ENCODE peak calls at places on chromosomes 4 and X, in four cellular contexts. O, B, F and R are unnamed samples. For H3K27me3, the result is how much of the 10 kb centered on the place peaks cover.

GRCh38 chr4:95044204-95044848 is 286.6 kb downstream of the BMPR1B start:
- DNase-seq in B (no peak), O (no peak), F (no peak), R (no peak)

GRCh38 chrX:130020661-130021324 is 38.4 kb downstream of the BCORL1 start:
- DNase-seq in B (no peak), O (no peak), F (no peak), R (no peak)

GRCh38 chrX:52420824-52421443 is 52.1 kb downstream of the XAGE2 start:
- DNase-seq in B (no peak), F (no peak), O (no peak), R (no peak)

GRCh38 chr4:5220028-5220427 is 168.7 kb downstream of the STK32B start:
- DNase-seq in B (no peak), O (no peak), F (no peak), R (no peak)

GRCh38 chrX:1448793-1449580 is 3.7 kb downstream of the ASMTL start:
- DNase-seq in B (no peak), F (no peak), O (no peak), R (no peak)

GRCh38 chr4:169690787-169691186 is 67.0 kb downstream of the HPF1 start:
- DNase-seq in O (no peak), F (no peak), B (no peak), R (no peak)

GRCh38 chr4:157004279-157005161 is 32.9 kb upstream of the PDGFC start:
- DNase-seq in F (no peak), B (no peak), O (no peak), R (no peak)

GRCh38 chr4:121936101-121936500 is 15.8 kb downstream of the TRPC3 start:
- DNase-seq in O (no peak), F (no peak), B (no peak), R (no peak)

GRCh38 chrX:39513836-39514235 is 583.9 kb downstream of the BCOR start:
- DNase-seq in O (no peak), B (peak), F (no peak), R (no peak)

GRCh38 chr4:25977397-25978170 is 63.6 kb downstream of the SMIM20 start:
- DNase-seq in O (no peak), B (no peak), F (no peak), R (no peak)

GRCh38 chr4:184896868-184897715 is 71.3 kb upstream of the ACSL1 start:
- DNase-seq in B (no peak), O (no peak), F (peak), R (no peak)

GRCh38 chr4:168722391-168722790 is 225.5 kb downstream of the PALLD start:
- DNase-seq in O (no peak), B (no peak), F (no peak), R (no peak)

GRCh38 chr4:56326363-56326762 is 60.9 kb downstream of the AASDH start:
- DNase-seq in O (no peak), B (no peak), F (no peak), R (no peak)

GRCh38 chr4:37726666-37727065 is 40.5 kb upstream of the RELL1 start:
- DNase-seq in O (no peak), B (no peak), F (no peak), R (no peak)

GRCh38 chr4:53863163-53863562 is 201.2 kb downstream of the CHIC2 start:
- DNase-seq in F (no peak), B (no peak), O (no peak), R (no peak)

GRCh38 chr4:71828450-71828849 is 44.6 kb upstream of the GC start:
- DNase-seq in F (no peak), B (no peak), O (no peak), R (no peak)

GRCh38 chrX:68650491-68650890 is 3.0 kb downstream of the STARD8 start:
- DNase-seq in F (no peak), O (no peak), B (no peak), R (no peak)

GRCh38 chr4:56799291-56799823 is 22.1 kb downstream of the SPINK2 start:
- DNase-seq in B (no peak), O (no peak), F (no peak), R (no peak)

GRCh38 chrX:75421688-75422087 is 101.1 kb downstream of the ZDHHC15 start:
- DNase-seq in B (no peak), O (no peak), F (no peak), R (no peak)

GRCh38 chr4:129246850-129247542 is 151.0 kb downstream of the C4orf33 start:
- DNase-seq in B (no peak), F (no peak), O (no peak), R (no peak)

GRCh38 chr4:158657291-158657690 is 14.4 kb downstream of the C4orf46 start:
- DNase-seq in B (no peak), O (no peak), F (no peak), R (no peak)

GRCh38 chr4:59222231-59222630 is 1977.9 kb upstream of the ADGRL3 start:
- DNase-seq in O (no peak), B (no peak), F (no peak), R (no peak)

GRCh38 chrX:13764765-13765164 is 30.2 kb downstream of the OFD1 start:
- DNase-seq in B (peak), F (peak), O (no peak), R (no peak)

GRCh38 chrX:111041018-111041462 is 55.0 kb upstream of the PAK3 start:
- DNase-seq in F (peak), B (no peak), O (no peak), R (no peak)

GRCh38 chr4:185801471-185801870 is 10.5 kb downstream of the SORBS2 start:
- DNase-seq in B (no peak), F (no peak), O (no peak), R (no peak)

GRCh38 chr4:26058537-26058936 is 144.5 kb downstream of the SMIM20 start:
- DNase-seq in F (no peak), B (no peak), O (peak), R (no peak)

GRCh38 chr4:38815879-38816782 is 11.5 kb upstream of the TLR1 start:
- DNase-seq in B (no peak), F (no peak), O (peak), R (no peak)

GRCh38 chr4:48899950-48900349 is 6.6 kb downstream of the OCIAD2 start:
- DNase-seq in B (peak), F (no peak), O (no peak), R (no peak)

GRCh38 chr4:45120163-45120562 is 393.8 kb upstream of the GNPDA2 start:
- DNase-seq in B (no peak), O (no peak), F (no peak), R (no peak)

GRCh38 chrX:139766545-139766983 is 58.6 kb upstream of the MCF2 start:
- DNase-seq in F (no peak), O (peak), B (no peak), R (no peak)

GRCh38 chr4:74097161-74097560 is 1.8 kb downstream of the CXCL2 start:
- DNase-seq in B (no peak), F (no peak), O (no peak), R (no peak)

GRCh38 chrX:153818571-153819397 is 11.6 kb downstream of the PDZD4 start:
- DNase-seq in B (peak), F (no peak), O (no peak), R (peak)

DNA sequence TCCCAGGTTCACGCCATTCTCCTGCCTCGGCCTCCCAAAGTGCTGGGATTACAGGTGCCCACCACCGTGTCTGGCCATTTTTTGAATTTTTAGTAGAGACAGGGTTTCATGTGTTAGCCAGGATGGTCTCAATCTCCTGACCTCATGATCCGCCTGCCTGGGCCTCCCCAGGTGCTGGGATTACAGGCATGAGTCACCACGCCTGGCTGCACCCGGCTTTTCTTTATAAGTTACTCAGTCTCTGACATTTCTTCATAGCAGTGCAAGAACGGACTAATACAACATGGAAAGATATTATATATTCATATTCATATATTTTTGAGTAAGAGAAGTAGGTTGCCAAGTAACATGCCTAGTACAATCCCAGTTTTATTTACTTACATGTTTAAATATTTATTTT is 22.9 kb downstream of the SHROOM3 start:
- DNase-seq in F (no peak), B (no peak), O (no peak), R (no peak)
- TF ChIP-seq HDAC6 in F (no peak), B (no peak), O (no peak), R (no peak)

GRCh38 chr4:173038192-173038896 is 130.3 kb upstream of the GALNT7 start:
- DNase-seq in B (no peak), F (no peak), O (no peak), R (no peak)

GRCh38 chr4:173041482-173041881 is 127.1 kb upstream of the GALNT7 start:
- DNase-seq in F (no peak), O (no peak), B (no peak), R (no peak)

GRCh38 chr4:173037242-173037641 is 131.4 kb upstream of the GALNT7 start:
- DNase-seq in F (no peak), B (no peak), O (no peak), R (no peak)

GRCh38 chr4:173039617-173040176 is 128.9 kb upstream of the GALNT7 start:
- DNase-seq in F (no peak), O (no peak), B (no peak), R (no peak)

GRCh38 chr4:173040200-173040599 is 128.4 kb upstream of the GALNT7 start:
- DNase-seq in O (no peak), F (no peak), B (no peak), R (no peak)
- H3K27me3 ChIP-seq in O (under half), F (under half), B (under half), R (under half)

DNA sequence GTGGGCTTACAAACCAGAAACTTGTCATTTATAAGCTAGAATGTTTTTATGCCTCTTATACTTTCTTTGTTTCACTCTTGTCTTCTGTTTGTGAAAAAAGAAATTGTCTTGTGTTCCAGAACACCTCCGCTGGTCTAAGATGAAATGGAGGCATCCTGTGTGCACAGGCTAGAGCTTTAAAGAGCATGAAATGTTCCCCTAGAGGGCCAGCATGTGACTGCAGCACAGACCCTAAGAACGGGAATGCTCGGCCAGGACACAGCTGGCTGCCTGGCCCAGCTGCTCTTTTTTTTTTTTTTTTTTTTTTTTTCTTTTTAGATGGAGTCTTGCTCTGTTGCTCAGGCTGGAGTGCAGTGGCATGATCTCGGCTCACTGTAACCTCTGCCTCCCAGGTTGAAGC is 33.6 kb downstream of the SETD7 start:
- DNase-seq in B (no peak), F (peak), O (no peak), R (no peak)
- H3K27ac ChIP-seq in B (no peak), F (no peak), O (peak), R (no peak)

GRCh38 chr4:118888666-118889312 is at the start of gene SYNPO2:
- DNase-seq in B (peak), F (no peak), O (no peak), R (peak)

GRCh38 chr4:118883861-118884260 is 4.8 kb upstream of the SYNPO2 start:
- DNase-seq in F (no peak), B (no peak), O (no peak), R (no peak)

GRCh38 chr4:118884716-118885115 is 3.9 kb upstream of the SYNPO2 start:
- DNase-seq in B (no peak), O (no peak), F (no peak), R (no peak)

GRCh38 chr4:118894034-118894433 is 5.4 kb downstream of the SYNPO2 start:
- DNase-seq in O (no peak), B (no peak), F (no peak), R (no peak)

GRCh38 chr4:118889313-118889694 is 650 bp downstream of the SYNPO2 start:
- DNase-seq in F (no peak), B (no peak), O (no peak), R (no peak)
- TF ChIP-seq HDAC6 in F (no peak), B (no peak), O (no peak), R (no peak)

DNA sequence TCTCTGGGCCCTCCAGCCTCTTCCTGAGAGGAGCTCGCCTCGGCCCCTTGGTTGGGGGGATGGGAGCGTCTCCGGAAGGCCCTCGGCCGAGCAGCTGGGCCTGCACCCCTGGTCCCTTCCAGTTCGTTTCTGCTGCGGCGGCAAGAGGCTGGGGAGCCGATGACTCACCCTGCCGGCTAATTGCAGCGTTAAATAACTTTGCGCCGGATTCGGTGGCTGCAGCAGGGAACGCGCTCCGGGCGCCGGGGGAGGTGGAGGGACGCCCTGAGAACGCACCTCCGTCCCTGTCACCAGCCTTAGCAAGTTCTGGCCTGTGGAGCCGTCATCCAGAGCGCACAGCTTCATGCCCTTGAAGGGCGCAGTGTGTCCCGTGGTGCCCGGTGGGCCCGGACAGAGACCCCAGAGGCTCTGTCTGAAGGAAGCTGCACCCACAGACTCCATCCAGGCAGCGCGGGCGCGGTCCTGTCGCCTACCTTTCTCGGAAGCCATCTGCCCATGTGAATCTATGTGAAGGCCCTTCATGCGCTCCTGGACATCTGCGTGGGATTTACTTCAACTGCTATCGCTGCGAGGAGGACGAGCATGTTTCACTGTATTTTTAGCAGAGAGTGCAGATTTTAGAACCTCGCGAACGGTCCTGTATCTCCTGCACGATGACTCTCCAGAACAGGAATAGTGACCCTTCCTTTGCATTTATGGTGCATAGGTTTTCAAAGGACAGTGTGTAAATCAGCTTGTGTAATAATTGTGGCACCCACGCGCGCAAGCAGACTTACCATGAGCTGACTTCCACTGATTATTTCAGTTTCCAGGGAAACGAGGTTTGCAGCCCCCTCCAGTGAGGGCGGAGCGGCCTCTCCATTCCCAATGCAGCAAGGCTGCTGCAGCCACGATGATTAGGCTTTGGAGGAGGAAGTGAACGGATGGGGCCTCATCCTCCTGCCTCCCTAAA is 1.7 kb upstream of the TMEM271 start:
- DNase-seq in B (no peak), O (no peak), F (peak), R (peak)
- H3K27me3 ChIP-seq in B (under half), O (under half), F (under half), R (half or more)

DNA sequence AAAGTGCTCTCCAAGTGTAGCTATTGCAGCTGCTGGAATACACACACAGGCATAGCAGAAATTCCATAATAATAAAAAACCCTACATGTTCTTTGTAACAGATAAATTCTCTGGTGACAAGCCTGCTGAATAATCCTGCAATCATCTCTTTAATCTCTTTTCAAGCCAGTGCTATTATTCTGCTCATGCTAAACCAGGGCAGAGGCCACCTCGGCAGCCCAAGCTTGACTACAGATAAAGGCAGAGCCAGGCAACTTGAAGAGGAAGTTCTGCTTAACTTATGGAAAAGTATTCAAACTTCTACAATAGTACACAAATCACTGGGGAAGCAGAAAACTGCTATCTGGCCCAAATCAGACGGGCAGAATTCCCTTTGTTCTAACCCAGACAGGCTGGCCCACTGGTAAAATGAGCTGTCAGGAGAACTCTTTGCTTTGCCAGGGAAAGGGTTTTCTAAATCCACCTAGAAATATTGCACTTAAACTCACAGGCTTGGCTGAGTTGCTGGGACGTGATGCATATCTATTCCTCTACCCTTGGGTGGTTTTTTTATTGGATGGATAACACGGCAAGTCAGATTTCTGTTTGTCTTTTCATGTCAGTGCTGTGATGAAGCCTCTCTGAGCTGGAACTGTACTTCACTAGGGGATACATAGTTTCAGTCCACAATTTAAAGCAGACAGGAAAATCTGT is 70.5 kb downstream of the GATB start:
- DNase-seq in B (no peak), O (no peak), F (no peak), R (no peak)
- H3K27ac ChIP-seq in B (no peak), O (no peak), F (no peak), R (no peak)

GRCh38 chrX:67544281-67544680 is 460 bp downstream of the AR start:
- DNase-seq in O (no peak), B (no peak), F (no peak), R (no peak)
- TF ChIP-seq HDAC6 in O (no peak), B (no peak), F (no peak), R (no peak)